ENCODE peak calls at places on chromosome 1, in seven cellular contexts. One of them, this sample, is unnamed.

GRCh38 chr1:63795455-63795854 is 21.6 kb downstream of the ROR1 start:
- DNase-seq in mammary epithelial cell: no peak
- DNase-seq in PC-3: no peak
- DNase-seq in GM23338: no peak
- DNase-seq in HCT116: no peak
- DNase-seq in PC-9: no peak
- DNase-seq in astrocyte: no peak
- DNase-seq in this sample: no peak

GRCh38 chr1:152107984-152108898 is 7.0 kb downstream of the TCHH start:
- DNase-seq in mammary epithelial cell: no peak
- DNase-seq in PC-3: no peak
- DNase-seq in GM23338: peak; percentile 78
- DNase-seq in HCT116: peak; percentile 63
- DNase-seq in PC-9: no peak
- DNase-seq in astrocyte: peak; percentile 48
- DNase-seq in this sample: no peak

GRCh38 chr1:12760256-12760795 is 13.2 kb upstream of the PRAMEF12 start:
- DNase-seq in mammary epithelial cell: no peak
- DNase-seq in PC-3: no peak
- DNase-seq in GM23338: peak; percentile 70
- DNase-seq in HCT116: peak; percentile 12
- DNase-seq in PC-9: no peak
- DNase-seq in astrocyte: no peak
- DNase-seq in this sample: no peak

GRCh38 chr1:14037101-14037807 is 337.3 kb downstream of the PRDM2 start:
- DNase-seq in mammary epithelial cell: no peak
- DNase-seq in PC-3: peak; percentile 76
- DNase-seq in GM23338: no peak
- DNase-seq in HCT116: no peak
- DNase-seq in PC-9: no peak
- DNase-seq in astrocyte: peak; percentile 8
- DNase-seq in this sample: no peak

GRCh38 chr1:81484284-81484683 is 316.4 kb upstream of the ADGRL2 start:
- DNase-seq in mammary epithelial cell: no peak
- DNase-seq in PC-3: no peak
- DNase-seq in GM23338: no peak
- DNase-seq in HCT116: no peak
- DNase-seq in PC-9: no peak
- DNase-seq in astrocyte: no peak
- DNase-seq in this sample: peak; percentile 8

GRCh38 chr1:16017461-16018303 is at the start of gene HSPB7:
- DNase-seq in mammary epithelial cell: no peak
- DNase-seq in PC-3: no peak
- DNase-seq in GM23338: peak; percentile 72
- DNase-seq in HCT116: no peak
- DNase-seq in PC-9: no peak
- DNase-seq in astrocyte: peak; percentile 60
- DNase-seq in this sample: peak; percentile 90

GRCh38 chr1:34419662-34420061 is 243.0 kb downstream of the C1orf94 start:
- DNase-seq in mammary epithelial cell: no peak
- DNase-seq in PC-3: no peak
- DNase-seq in GM23338: peak; percentile 79
- DNase-seq in HCT116: no peak
- DNase-seq in PC-9: no peak
- DNase-seq in astrocyte: no peak
- DNase-seq in this sample: no peak

GRCh38 chr1:10814954-10815862 is 18.8 kb upstream of the CASZ1 start:
- DNase-seq in mammary epithelial cell: no peak
- DNase-seq in PC-3: no peak
- DNase-seq in GM23338: peak; percentile 56
- DNase-seq in HCT116: no peak
- DNase-seq in PC-9: no peak
- DNase-seq in astrocyte: no peak
- DNase-seq in this sample: peak; percentile 40

GRCh38 chr1:177620636-177621190 is 349.1 kb downstream of the SEC16B start:
- DNase-seq in mammary epithelial cell: peak; percentile 21
- DNase-seq in PC-3: peak; percentile 36
- DNase-seq in GM23338: no peak
- DNase-seq in HCT116: no peak
- DNase-seq in PC-9: peak; percentile 53
- DNase-seq in astrocyte: peak; percentile 14
- DNase-seq in this sample: peak; percentile 31

GRCh38 chr1:240941706-240942370 is 329.9 kb upstream of the GREM2 start:
- DNase-seq in mammary epithelial cell: no peak
- DNase-seq in PC-3: no peak
- DNase-seq in GM23338: no peak
- DNase-seq in HCT116: no peak
- DNase-seq in PC-9: no peak
- DNase-seq in astrocyte: peak; percentile 55
- DNase-seq in this sample: no peak

GRCh38 chr1:33880298-33880697 is 16.4 kb downstream of the HMGB4 start:
- DNase-seq in mammary epithelial cell: no peak
- DNase-seq in PC-3: no peak
- DNase-seq in GM23338: no peak
- DNase-seq in HCT116: no peak
- DNase-seq in PC-9: no peak
- DNase-seq in astrocyte: no peak
- DNase-seq in this sample: no peak

GRCh38 chr1:19414490-19414889 is 70.8 kb downstream of the CAPZB start:
- DNase-seq in mammary epithelial cell: no peak
- DNase-seq in PC-3: no peak
- DNase-seq in GM23338: no peak
- DNase-seq in HCT116: no peak
- DNase-seq in PC-9: no peak
- DNase-seq in astrocyte: no peak
- DNase-seq in this sample: no peak

GRCh38 chr1:59926381-59927243 is at the start of gene CYP2J2:
- DNase-seq in mammary epithelial cell: peak; percentile 44
- DNase-seq in PC-3: peak; percentile 45
- DNase-seq in GM23338: peak; percentile 72
- DNase-seq in HCT116: peak; percentile 10
- DNase-seq in PC-9: peak; percentile 47
- DNase-seq in astrocyte: peak; percentile 4
- DNase-seq in this sample: peak; percentile 67

GRCh38 chr1:64514197-64514765 is 44.4 kb downstream of the CACHD1 start:
- DNase-seq in mammary epithelial cell: peak; percentile 4
- DNase-seq in PC-3: no peak
- DNase-seq in GM23338: no peak
- DNase-seq in HCT116: no peak
- DNase-seq in PC-9: no peak
- DNase-seq in astrocyte: peak; percentile 92
- DNase-seq in this sample: peak; percentile 51

GRCh38 chr1:19374402-19374801 is 62.3 kb downstream of the SLC66A1 start:
- DNase-seq in mammary epithelial cell: no peak
- DNase-seq in PC-3: no peak
- DNase-seq in GM23338: peak; percentile 75
- DNase-seq in HCT116: no peak
- DNase-seq in PC-9: no peak
- DNase-seq in astrocyte: no peak
- DNase-seq in this sample: peak; percentile 45

GRCh38 chr1:92504751-92505692 is 18.3 kb upstream of the GFI1 start:
- DNase-seq in mammary epithelial cell: no peak
- DNase-seq in PC-3: peak; percentile 59
- DNase-seq in GM23338: no peak
- DNase-seq in HCT116: no peak
- DNase-seq in PC-9: peak; percentile 63
- DNase-seq in astrocyte: no peak
- DNase-seq in this sample: peak; percentile 7

GRCh38 chr1:56331892-56332567 is 247.3 kb downstream of the PLPP3 start:
- DNase-seq in mammary epithelial cell: peak; percentile 17
- DNase-seq in PC-3: peak; percentile 42
- DNase-seq in GM23338: no peak
- DNase-seq in HCT116: no peak
- DNase-seq in PC-9: no peak
- DNase-seq in astrocyte: peak; percentile 78
- DNase-seq in this sample: peak; percentile 40

GRCh38 chr1:3124246-3124645 is 55.2 kb downstream of the PRDM16 start:
- DNase-seq in mammary epithelial cell: no peak
- DNase-seq in PC-3: no peak
- DNase-seq in GM23338: no peak
- DNase-seq in HCT116: no peak
- DNase-seq in PC-9: no peak
- DNase-seq in astrocyte: no peak
- DNase-seq in this sample: no peak

GRCh38 chr1:3120994-3121393 is 52.0 kb downstream of the PRDM16 start:
- DNase-seq in mammary epithelial cell: no peak
- DNase-seq in PC-3: no peak
- DNase-seq in GM23338: no peak
- DNase-seq in HCT116: no peak
- DNase-seq in PC-9: no peak
- DNase-seq in astrocyte: no peak
- DNase-seq in this sample: no peak

GRCh38 chr1:3119748-3120524 is 50.9 kb downstream of the PRDM16 start:
- DNase-seq in mammary epithelial cell: no peak
- DNase-seq in PC-3: no peak
- DNase-seq in GM23338: no peak
- DNase-seq in HCT116: no peak
- DNase-seq in PC-9: no peak
- DNase-seq in astrocyte: peak; percentile 42
- DNase-seq in this sample: no peak

GRCh38 chr1:3121401-3122215 is 52.6 kb downstream of the PRDM16 start:
- DNase-seq in mammary epithelial cell: no peak
- DNase-seq in PC-3: no peak
- DNase-seq in GM23338: peak; percentile 28
- DNase-seq in HCT116: no peak
- DNase-seq in PC-9: no peak
- DNase-seq in astrocyte: no peak
- DNase-seq in this sample: no peak

DNA sequence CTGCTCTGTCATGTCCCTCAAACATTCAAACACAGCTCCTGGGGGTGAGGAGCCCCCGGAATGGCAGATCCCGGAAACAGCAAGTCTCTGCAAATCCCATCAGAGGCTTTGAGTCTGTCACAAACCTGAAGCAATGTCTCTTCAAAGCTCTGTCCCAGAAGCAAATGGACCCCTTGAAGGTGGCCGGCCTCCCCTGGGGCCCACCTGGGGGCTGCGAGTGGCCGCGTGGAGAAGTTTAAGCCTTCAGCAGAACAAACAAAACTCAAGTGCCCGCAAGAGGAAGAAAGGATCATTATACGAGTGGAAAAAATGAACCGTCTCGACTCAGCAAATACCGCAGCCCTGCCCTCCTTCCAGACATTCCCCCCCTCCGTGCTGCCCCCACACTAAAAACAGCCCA is 53.3 kb downstream of the PRDM16 start:
- DNase-seq in mammary epithelial cell: no peak
- DNase-seq in PC-3: no peak
- DNase-seq in GM23338: no peak
- DNase-seq in HCT116: no peak
- DNase-seq in PC-9: no peak
- DNase-seq in astrocyte: no peak
- DNase-seq in this sample: no peak
- TF ChIP-seq EZH2 in mammary epithelial cell: no peak
- TF ChIP-seq EZH2 in PC-3: no peak
- TF ChIP-seq EZH2 in GM23338: no peak
- TF ChIP-seq EZH2 in HCT116: no peak
- TF ChIP-seq EZH2 in PC-9: no peak
- TF ChIP-seq EZH2 in astrocyte: no peak
- TF ChIP-seq EZH2 in this sample: no peak

GRCh38 chr1:158180741-158181576 is at the start of gene CD1D:
- DNase-seq in mammary epithelial cell: peak; percentile 27
- DNase-seq in PC-3: no peak
- DNase-seq in GM23338: peak; percentile 74
- DNase-seq in HCT116: no peak
- DNase-seq in PC-9: no peak
- DNase-seq in astrocyte: no peak
- DNase-seq in this sample: peak; percentile 51
- TF ChIP-seq EZH2 in mammary epithelial cell: no peak
- TF ChIP-seq EZH2 in PC-3: no peak
- TF ChIP-seq EZH2 in GM23338: peak; percentile 71
- TF ChIP-seq EZH2 in HCT116: no peak
- TF ChIP-seq EZH2 in PC-9: no peak
- TF ChIP-seq EZH2 in astrocyte: peak; percentile 75
- TF ChIP-seq EZH2 in this sample: no peak

GRCh38 chr1:110067429-110067956 is 3.0 kb downstream of the ALX3 start:
- DNase-seq in mammary epithelial cell: no peak
- DNase-seq in PC-3: no peak
- DNase-seq in GM23338: peak; percentile 67
- DNase-seq in HCT116: no peak
- DNase-seq in PC-9: no peak
- DNase-seq in astrocyte: no peak
- DNase-seq in this sample: no peak

GRCh38 chr1:110070282-110070967 is at the start of gene ALX3:
- DNase-seq in mammary epithelial cell: no peak
- DNase-seq in PC-3: no peak
- DNase-seq in GM23338: peak; percentile 72
- DNase-seq in HCT116: no peak
- DNase-seq in PC-9: no peak
- DNase-seq in astrocyte: no peak
- DNase-seq in this sample: no peak

GRCh38 chr1:110067957-110068645 is 2.4 kb downstream of the ALX3 start:
- DNase-seq in mammary epithelial cell: no peak
- DNase-seq in PC-3: no peak
- DNase-seq in GM23338: peak; percentile 73
- DNase-seq in HCT116: no peak
- DNase-seq in PC-9: no peak
- DNase-seq in astrocyte: no peak
- DNase-seq in this sample: no peak

GRCh38 chr1:110069302-110070281 is 880 bp downstream of the ALX3 start:
- DNase-seq in mammary epithelial cell: no peak
- DNase-seq in PC-3: no peak
- DNase-seq in GM23338: peak; percentile 58
- DNase-seq in HCT116: no peak
- DNase-seq in PC-9: no peak
- DNase-seq in astrocyte: no peak
- DNase-seq in this sample: no peak

GRCh38 chr1:110068646-110069301 is 1.7 kb downstream of the ALX3 start:
- DNase-seq in mammary epithelial cell: no peak
- DNase-seq in PC-3: no peak
- DNase-seq in GM23338: peak; percentile 52
- DNase-seq in HCT116: no peak
- DNase-seq in PC-9: no peak
- DNase-seq in astrocyte: no peak
- DNase-seq in this sample: no peak
- TF ChIP-seq EZH2 in mammary epithelial cell: peak; percentile 55
- TF ChIP-seq EZH2 in PC-3: no peak
- TF ChIP-seq EZH2 in GM23338: peak; percentile 100
- TF ChIP-seq EZH2 in HCT116: no peak
- TF ChIP-seq EZH2 in PC-9: no peak
- TF ChIP-seq EZH2 in astrocyte: no peak
- TF ChIP-seq EZH2 in this sample: peak; percentile 90

GRCh38 chr1:239388578-239388977 is 2.2 kb downstream of the CHRM3 start:
- DNase-seq in mammary epithelial cell: no peak
- DNase-seq in PC-3: no peak
- DNase-seq in GM23338: no peak
- DNase-seq in HCT116: no peak
- DNase-seq in PC-9: no peak
- DNase-seq in astrocyte: no peak
- DNase-seq in this sample: no peak

GRCh38 chr1:239387304-239388231 is 1.2 kb downstream of the CHRM3 start:
- DNase-seq in mammary epithelial cell: peak; percentile 16
- DNase-seq in PC-3: peak; percentile 33
- DNase-seq in GM23338: peak; percentile 70
- DNase-seq in HCT116: no peak
- DNase-seq in PC-9: no peak
- DNase-seq in astrocyte: no peak
- DNase-seq in this sample: peak; percentile 34

GRCh38 chr1:239383714-239384113 is 2.7 kb upstream of the CHRM3 start:
- DNase-seq in mammary epithelial cell: no peak
- DNase-seq in PC-3: no peak
- DNase-seq in GM23338: no peak
- DNase-seq in HCT116: no peak
- DNase-seq in PC-9: no peak
- DNase-seq in astrocyte: no peak
- DNase-seq in this sample: no peak

GRCh38 chr1:239389703-239390102 is 3.3 kb downstream of the CHRM3 start:
- DNase-seq in mammary epithelial cell: no peak
- DNase-seq in PC-3: peak; percentile 72
- DNase-seq in GM23338: no peak
- DNase-seq in HCT116: no peak
- DNase-seq in PC-9: no peak
- DNase-seq in astrocyte: no peak
- DNase-seq in this sample: no peak

GRCh38 chr1:239386453-239387303 is at the start of gene CHRM3:
- DNase-seq in mammary epithelial cell: peak; percentile 61
- DNase-seq in PC-3: peak; percentile 90
- DNase-seq in GM23338: peak; percentile 81
- DNase-seq in HCT116: no peak
- DNase-seq in PC-9: no peak
- DNase-seq in astrocyte: peak; percentile 64
- DNase-seq in this sample: peak; percentile 75
- TF ChIP-seq EZH2 in mammary epithelial cell: no peak
- TF ChIP-seq EZH2 in PC-3: peak; percentile 14
- TF ChIP-seq EZH2 in GM23338: no peak
- TF ChIP-seq EZH2 in HCT116: no peak
- TF ChIP-seq EZH2 in PC-9: no peak
- TF ChIP-seq EZH2 in astrocyte: peak; percentile 39
- TF ChIP-seq EZH2 in this sample: peak; percentile 17